ENCODE peak calls at places on chromosomes 5 and 9, in five cellular contexts. I is BJ, B is heart right ventricle, M is psoas muscle, E is AG10803. N is an unnamed sample.

GRCh38 chr5:160635046-160635445 is 213.4 kb downstream of the PTTG1 start:
- DNase-seq in I (no peak), M (no peak), B (no peak), E (no peak), N (no peak)

GRCh38 chr5:127358274-127358673 is 67.7 kb downstream of the MEGF10 start:
- DNase-seq in I (peak; percentile 3), E (peak; percentile 51), M (no peak), B (no peak), N (no peak)

GRCh38 chr5:94849821-94850736 is 231.6 kb downstream of the SLF1 start:
- DNase-seq in I (peak; percentile 4), B (no peak), M (no peak), E (peak; percentile 68), N (peak; percentile 34)

GRCh38 chr9:73154760-73155159 is 3.1 kb downstream of the ANXA1 start:
- DNase-seq in M (no peak), B (no peak), E (no peak), I (no peak), N (no peak)

GRCh38 chr9:81772144-81772543 is 82.8 kb upstream of the TLE1 start:
- DNase-seq in I (no peak), M (no peak), E (peak; percentile 43), B (no peak), N (no peak)

GRCh38 chr9:4137755-4138154 is 162.1 kb downstream of the GLIS3 start:
- DNase-seq in B (no peak), M (no peak), I (peak; percentile 79), E (peak; percentile 80), N (peak; percentile 44)

GRCh38 chr5:108818613-108819272 is 71.0 kb downstream of the FER start:
- DNase-seq in E (peak; percentile 31), I (no peak), B (no peak), M (no peak), N (peak; percentile 14)

GRCh38 chr5:43523662-43524072 is 8.7 kb upstream of the C5orf34 start:
- DNase-seq in I (no peak), E (peak; percentile 54), B (no peak), M (no peak), N (no peak)

GRCh38 chr5:71482132-71482531 is 26.7 kb downstream of the BDP1 start:
- DNase-seq in B (no peak), I (no peak), E (peak; percentile 26), M (no peak), N (no peak)

GRCh38 chr5:102818934-102819333 is 63.8 kb downstream of the PAM start:
- DNase-seq in E (no peak), M (no peak), I (no peak), B (no peak), N (no peak)

GRCh38 chr9:134295101-134295745 is 31.0 kb upstream of the RXRA start:
- DNase-seq in B (peak; percentile 14), I (no peak), E (no peak), M (peak; percentile 44), N (no peak)

GRCh38 chr9:137027369-137028012 is 546 bp downstream of the ABCA2 start:
- DNase-seq in I (no peak), E (peak; percentile 12), M (no peak), B (peak; percentile 51), N (no peak)

DNA sequence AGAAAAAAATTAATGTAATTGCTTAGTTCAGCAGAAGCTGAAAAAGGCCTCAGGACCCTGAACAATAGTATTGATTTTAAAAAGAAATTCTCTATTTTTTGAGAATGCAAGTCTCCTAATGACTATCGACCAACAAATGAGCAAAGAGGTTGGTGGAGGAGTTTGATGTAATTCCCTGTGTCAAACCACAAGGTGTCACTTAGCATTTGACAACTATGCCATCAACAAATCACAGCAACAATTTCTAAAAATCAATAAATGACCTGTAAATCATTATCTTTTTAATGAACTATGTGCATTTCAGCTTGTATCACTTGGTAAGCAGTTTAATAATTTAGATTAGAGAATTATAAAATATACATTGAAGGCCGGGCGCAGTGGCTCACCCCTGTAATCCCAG is 133.7 kb downstream of the PRELID2 start:
- DNase-seq in E (no peak), B (no peak), I (no peak), M (no peak), N (no peak)
- TF ChIP-seq CTCF in E (no peak), B (peak; percentile 20), I (no peak), M (no peak), N (no peak)

GRCh38 chr5:93588586-93589347 is 5.7 kb downstream of the NR2F1 start:
- DNase-seq in B (no peak), M (no peak), E (no peak), I (no peak), N (no peak)

GRCh38 chr5:93585054-93585751 is 2.2 kb downstream of the NR2F1 start:
- DNase-seq in B (no peak), M (peak; percentile 58), E (peak; percentile 33), I (no peak), N (no peak)

GRCh38 chr5:93585753-93586385 is 2.8 kb downstream of the NR2F1 start:
- DNase-seq in E (no peak), B (no peak), M (no peak), I (no peak), N (no peak)

GRCh38 chr5:93587919-93588585 is 5.0 kb downstream of the NR2F1 start:
- DNase-seq in I (no peak), E (no peak), B (no peak), M (no peak), N (no peak)

GRCh38 chr5:93586948-93587918 is 4.2 kb downstream of the NR2F1 start:
- DNase-seq in E (no peak), B (no peak), I (no peak), M (peak; percentile 49), N (no peak)
- H3K4me3 ChIP-seq in E (no peak overlapping the region), B (no peak overlapping the region), I (peak overlapping the region; percentile 75), M (no peak overlapping the region), N (peak overlapping the region; percentile 8)

GRCh38 chr5:141155540-141156374 is 5.9 kb downstream of the PCDHB6 start:
- DNase-seq in B (no peak), M (no peak), E (no peak), I (no peak), N (no peak)
- TF ChIP-seq CTCF in B (no peak), M (no peak), E (no peak), I (no peak), N (no peak)

DNA sequence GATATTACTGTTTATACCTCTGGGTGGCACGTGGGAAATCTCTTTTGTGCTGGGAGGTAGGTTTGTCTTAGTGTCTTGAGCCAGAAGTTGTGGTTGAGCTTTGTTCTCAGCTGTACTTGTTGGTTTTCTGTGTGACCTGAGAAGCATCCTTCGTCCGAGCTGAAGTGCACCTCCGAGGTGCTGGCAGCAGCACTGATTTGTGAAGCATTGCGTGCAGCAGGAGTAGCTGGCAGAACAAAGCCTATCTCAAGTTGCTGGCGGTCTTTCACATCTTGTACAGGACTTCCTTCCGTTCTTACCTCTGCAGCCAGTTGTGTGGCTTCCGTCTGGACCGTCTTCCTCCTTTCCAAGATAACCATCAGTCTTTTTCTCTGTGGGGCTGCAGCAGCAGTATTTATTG is 4.3 kb downstream of the PRRC2B start:
- DNase-seq in B (peak; percentile 19), E (no peak), I (no peak), M (no peak), N (no peak)
- H3K4me3 ChIP-seq in B (no peak overlapping the region), E (no peak overlapping the region), I (no peak overlapping the region), M (peak overlapping the region; percentile 2), N (no peak overlapping the region)

GRCh38 chr5:73994963-73995362 is 369.0 kb downstream of the ARHGEF28 start:
- DNase-seq in E (no peak), B (no peak), I (no peak), M (no peak), N (no peak)
- TF ChIP-seq CTCF in E (no peak), B (no peak), I (no peak), M (no peak), N (no peak)

DNA sequence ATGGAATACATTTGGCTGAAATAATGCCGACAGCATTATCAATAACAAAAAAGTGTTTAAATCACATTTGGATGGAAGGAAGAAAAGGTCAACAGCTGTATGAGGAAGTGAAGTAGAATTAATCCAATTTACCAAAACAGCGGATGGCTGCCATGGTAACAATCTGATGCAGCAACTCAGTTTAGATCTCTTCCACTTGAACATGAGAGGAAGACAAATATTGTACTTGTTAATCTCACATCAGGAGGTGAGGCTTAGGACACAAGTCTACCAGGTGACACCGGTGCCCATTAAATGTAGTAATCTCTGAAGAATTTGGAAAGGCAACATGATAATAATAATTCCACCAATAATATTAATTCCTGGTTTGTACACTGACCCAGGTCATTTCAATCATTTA is 2.4 kb downstream of the RASEF start:
- DNase-seq in B (no peak), M (no peak), I (no peak), E (no peak), N (no peak)
- H3K4me3 ChIP-seq in B (no peak overlapping the region), M (no peak overlapping the region), I (no peak overlapping the region), E (no peak overlapping the region), N (no peak overlapping the region)

DNA sequence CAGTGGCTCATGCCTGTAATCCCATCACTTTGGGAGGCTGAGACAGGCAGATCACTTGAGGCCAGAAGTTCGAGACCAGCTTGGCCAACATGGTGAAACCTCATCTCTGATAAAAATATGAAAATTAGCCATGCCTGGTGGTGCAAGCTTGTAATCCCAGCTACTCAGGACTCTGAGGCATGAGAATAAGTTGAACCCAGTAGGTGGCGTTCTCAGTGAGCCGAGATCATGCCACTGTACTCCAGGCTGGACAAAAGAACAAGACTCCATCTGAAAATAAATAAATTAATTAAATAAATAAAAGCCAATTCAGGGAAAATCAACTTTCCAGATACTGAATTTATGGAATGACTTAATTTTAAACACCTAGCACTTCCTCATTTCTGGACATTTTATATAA is 1722.1 kb downstream of the MAT2B start:
- DNase-seq in B (no peak), E (no peak), I (no peak), M (no peak), N (no peak)
- TF ChIP-seq CTCF in B (no peak), E (no peak), I (no peak), M (no peak), N (no peak)

DNA sequence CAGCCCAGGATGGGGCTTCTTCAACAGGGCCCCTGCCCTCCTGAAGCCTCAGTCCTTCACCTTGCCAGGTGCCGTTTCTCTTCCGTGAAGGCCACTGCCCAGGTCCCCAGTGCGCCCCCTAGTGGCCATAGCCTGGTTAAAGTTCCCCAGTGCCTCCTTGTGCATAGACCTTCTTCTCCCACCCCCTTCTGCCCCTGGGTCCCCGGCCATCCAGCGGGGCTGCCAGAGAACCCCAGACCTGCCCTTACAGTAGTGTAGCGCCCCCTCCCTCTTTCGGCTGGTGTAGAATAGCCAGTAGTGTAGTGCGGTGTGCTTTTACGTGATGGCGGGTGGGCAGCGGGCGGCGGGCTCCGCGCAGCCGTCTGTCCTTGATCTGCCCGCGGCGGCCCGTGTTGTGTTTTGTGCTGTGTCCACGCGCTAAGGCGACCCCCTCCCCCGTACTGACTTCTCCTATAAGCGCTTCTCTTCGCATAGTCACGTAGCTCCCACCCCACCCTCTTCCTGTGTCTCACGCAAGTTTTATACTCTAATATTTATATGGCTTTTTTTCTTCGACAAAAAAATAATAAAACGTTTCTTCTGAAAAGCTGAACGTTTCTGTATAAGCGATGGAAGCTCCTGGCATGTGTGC is 23.6 kb downstream of the PCDHGC5 start:
- DNase-seq in M (peak; percentile 90), B (peak; percentile 83), I (no peak), E (peak; percentile 65), N (no peak)
- H3K4me3 ChIP-seq in M (peak overlapping the region; percentile 61), B (peak overlapping the region; percentile 50), I (peak overlapping the region; percentile 39), E (peak overlapping the region; percentile 47), N (peak overlapping the region; percentile 52)

GRCh38 chr9:23563497-23563896 is 262.5 kb downstream of the ELAVL2 start:
- DNase-seq in B (no peak), I (no peak), E (peak; percentile 39), M (no peak), N (no peak)
- TF ChIP-seq CTCF in B (no peak), I (no peak), E (no peak), M (no peak), N (no peak)

GRCh38 chr5:36070687-36071571 is 4.2 kb upstream of the UGT3A2 start:
- DNase-seq in E (no peak), B (no peak), I (no peak), M (no peak), N (no peak)
- H3K4me3 ChIP-seq in E (peak overlapping the region; percentile 47), B (no peak overlapping the region), I (peak overlapping the region; percentile 16), M (peak overlapping the region; percentile 25), N (no peak overlapping the region)